ENCODE peak calls at places on chromosomes 11 and 22, in four cellular contexts. B is GM10248, F is HCT116, M is IMR-90. L is an unnamed sample.

GRCh38 chr11:12832828-12833227 is 158.6 kb downstream of the TEAD1 start:
- DNase-seq in B (no peak), F (no peak), M (no peak), L (no peak)

GRCh38 chr22:24957043-24957442 is 4.5 kb downstream of the KIAA1671 start:
- DNase-seq in B (no peak), F (no peak), M (no peak), L (no peak)

GRCh38 chr11:74134661-74135515 is 35.9 kb downstream of the C2CD3 start:
- DNase-seq in B (no peak), F (peak; percentile 44), M (peak; percentile 32), L (no peak)

GRCh38 chr11:104907521-104908185 is 9.4 kb upstream of the CASP12 start:
- DNase-seq in B (no peak), F (no peak), M (peak; percentile 94), L (no peak)

GRCh38 chr11:72525466-72525865 is 91.1 kb upstream of the CLPB start:
- DNase-seq in B (no peak), F (no peak), M (no peak), L (no peak)

GRCh38 chr11:16871368-16871767 is 132.9 kb downstream of the C11orf58 start:
- DNase-seq in B (no peak), F (no peak), M (no peak), L (no peak)

GRCh38 chr11:43953521-43953920 is 11.1 kb downstream of the C11orf96 start:
- DNase-seq in B (no peak), F (no peak), M (no peak), L (no peak)

GRCh38 chr11:112652786-112653390 is 308.3 kb upstream of the NCAM1 start:
- DNase-seq in B (no peak), F (no peak), M (peak; percentile 10), L (no peak)

GRCh38 chr11:86395061-86395551 is 20.4 kb downstream of the CCDC81 start:
- DNase-seq in B (no peak), F (no peak), M (peak; percentile 34), L (no peak)

GRCh38 chr11:120969993-120970392 is 53.9 kb upstream of the TBCEL start:
- DNase-seq in B (no peak), F (no peak), M (no peak), L (no peak)

GRCh38 chr11:8617063-8617462 is 23.0 kb upstream of the STK33 start:
- DNase-seq in B (no peak), F (no peak), M (no peak), L (no peak)

GRCh38 chr11:105274631-105275030 is 135.1 kb upstream of the CARD18 start:
- DNase-seq in B (no peak), F (no peak), M (peak; percentile 16), L (no peak)

GRCh38 chr22:34798605-34799004 is 267.4 kb upstream of the ISX start:
- DNase-seq in B (no peak), F (no peak), M (no peak), L (no peak)

GRCh38 chr11:2477254-2477653 is 32.4 kb downstream of the KCNQ1 start:
- DNase-seq in B (no peak), F (no peak), M (no peak), L (no peak)

GRCh38 chr11:77198440-77198849 is 70.4 kb downstream of the MYO7A start:
- DNase-seq in B (no peak), F (peak; percentile 48), M (peak; percentile 10), L (peak; percentile 56)

GRCh38 chr22:38881464-38881871 is 9.5 kb upstream of the CBX6 start:
- DNase-seq in B (no peak), F (no peak), M (peak; percentile 81), L (no peak)
- TF ChIP-seq CTCF in B (no peak), F (no peak), M (no peak), L (no peak)

GRCh38 chr22:37130031-37130430 is 19.7 kb downstream of the IL2RB start:
- DNase-seq in B (no peak), F (no peak), M (no peak), L (no peak)

GRCh38 chr22:37126383-37126782 is 16.9 kb upstream of the TMPRSS6 start:
- DNase-seq in B (peak; percentile 53), F (peak; percentile 27), M (no peak), L (no peak)

GRCh38 chr22:37127350-37127878 is 17.9 kb upstream of the TMPRSS6 start:
- DNase-seq in B (no peak), F (no peak), M (no peak), L (no peak)

GRCh38 chr22:37128555-37129281 is 19.2 kb upstream of the TMPRSS6 start:
- DNase-seq in B (no peak), F (no peak), M (no peak), L (no peak)

DNA sequence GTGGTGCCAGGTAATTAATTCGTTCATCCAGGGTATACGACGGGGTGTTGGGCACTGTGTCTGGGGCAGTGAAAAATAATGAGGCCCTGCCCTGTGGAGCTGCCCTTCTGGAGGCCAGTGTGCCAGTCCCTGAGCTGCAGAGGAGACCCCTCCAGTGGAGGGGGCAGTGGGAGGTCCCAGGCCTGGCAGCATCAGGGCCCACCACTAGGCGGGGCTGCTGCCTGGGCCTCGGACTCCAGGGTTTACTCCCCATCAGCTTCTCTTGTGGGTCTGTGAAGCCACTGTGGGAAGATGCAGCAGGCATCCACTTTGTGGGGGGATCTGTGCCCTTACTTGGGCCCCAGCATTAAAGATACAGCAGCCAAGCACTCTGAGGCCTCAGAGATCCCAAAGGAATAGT is 17.4 kb upstream of the TMPRSS6 start:
- DNase-seq in B (no peak), F (no peak), M (no peak), L (no peak)
- TF ChIP-seq CTCF in B (peak; percentile 35), F (peak; percentile 52), M (peak; percentile 16), L (peak; percentile 14)

GRCh38 chr11:469684-470667 is 19.9 kb downstream of the PTDSS2 start:
- DNase-seq in B (no peak), F (no peak), M (peak; percentile 81), L (no peak)
- TF ChIP-seq CTCF in B (no peak), F (no peak), M (peak; percentile 46), L (no peak)

GRCh38 chr11:111069076-111069475 is 176.4 kb upstream of the POU2AF2 start:
- DNase-seq in B (no peak), F (peak; percentile 6), M (peak; percentile 81), L (no peak)
- TF ChIP-seq CTCF in B (no peak), F (no peak), M (peak; percentile 62), L (no peak)

GRCh38 chr22:22181515-22181959 is 63.0 kb upstream of the VPREB1 start:
- DNase-seq in B (no peak), F (no peak), M (no peak), L (no peak)
- TF ChIP-seq CTCF in B (no peak), F (no peak), M (no peak), L (no peak)

GRCh38 chr22:49026476-49027121 is 801.1 kb downstream of the BRD1 start:
- DNase-seq in B (no peak), F (no peak), M (no peak), L (no peak)
- TF ChIP-seq CTCF in B (peak; percentile 5), F (no peak), M (no peak), L (no peak)

GRCh38 chr11:7306900-7307299 is 55.2 kb downstream of the SYT9 start:
- DNase-seq in B (no peak), F (no peak), M (no peak), L (no peak)
- TF ChIP-seq CTCF in B (no peak), F (no peak), M (no peak), L (no peak)

GRCh38 chr11:22192289-22192641 is 620 bp upstream of the ANO5 start:
- DNase-seq in B (peak; percentile 18), F (no peak), M (no peak), L (no peak)
- TF ChIP-seq CTCF in B (peak; percentile 31), F (no peak), M (no peak), L (peak; percentile 5)

GRCh38 chr11:47233989-47234668 is 14.5 kb downstream of the ACP2 start:
- DNase-seq in B (no peak), F (no peak), M (peak; percentile 67), L (no peak)
- TF ChIP-seq CTCF in B (no peak), F (peak; percentile 36), M (peak; percentile 50), L (no peak)

GRCh38 chr22:37492428-37493344 is 6.5 kb upstream of the MFNG start:
- DNase-seq in B (peak; percentile 75), F (no peak), M (peak; percentile 59), L (peak; percentile 75)
- TF ChIP-seq CTCF in B (peak; percentile 49), F (no peak), M (peak; percentile 44), L (peak; percentile 45)

L was measured in GM20000.